ENCODE peak calls at places on chromosomes 7 and 10, in nine cellular contexts. One of them, this sample, is unnamed.

GRCh38 chr7:43553999-43554398 is 28.9 kb upstream of the STK17A start:
- DNase-seq in A549: no peak
- DNase-seq in prostate gland: no peak
- DNase-seq in brain microvascular endothelial cell: peak
- DNase-seq in thyroid gland: no peak
- DNase-seq in spleen: no peak
- DNase-seq in WERI-Rb-1: no peak
- DNase-seq in HL-60: no peak
- DNase-seq in left ventricle myocardium inferior: no peak
- DNase-seq in this sample: peak

GRCh38 chr10:126595160-126595559 is 75.3 kb downstream of the C10orf90 start:
- DNase-seq in spleen: no peak
- DNase-seq in brain microvascular endothelial cell: no peak
- DNase-seq in WERI-Rb-1: no peak
- DNase-seq in left ventricle myocardium inferior: no peak
- DNase-seq in A549: no peak
- DNase-seq in prostate gland: no peak
- DNase-seq in HL-60: no peak
- DNase-seq in thyroid gland: no peak
- DNase-seq in this sample: no peak

GRCh38 chr7:28981282-28981555 is 23.1 kb upstream of the TRIL start:
- DNase-seq in prostate gland: no peak
- DNase-seq in spleen: no peak
- DNase-seq in WERI-Rb-1: peak
- DNase-seq in thyroid gland: no peak
- DNase-seq in HL-60: no peak
- DNase-seq in brain microvascular endothelial cell: no peak
- DNase-seq in A549: no peak
- DNase-seq in left ventricle myocardium inferior: no peak
- DNase-seq in this sample: no peak

GRCh38 chr7:115178831-115179230 is 256.9 kb downstream of the MDFIC start:
- DNase-seq in A549: no peak
- DNase-seq in HL-60: no peak
- DNase-seq in thyroid gland: peak
- DNase-seq in left ventricle myocardium inferior: no peak
- DNase-seq in spleen: no peak
- DNase-seq in prostate gland: no peak
- DNase-seq in brain microvascular endothelial cell: no peak
- DNase-seq in WERI-Rb-1: no peak
- DNase-seq in this sample: no peak

GRCh38 chr10:117365612-117366011 is 9.6 kb downstream of the PDZD8 start:
- DNase-seq in A549: peak
- DNase-seq in left ventricle myocardium inferior: no peak
- DNase-seq in prostate gland: no peak
- DNase-seq in HL-60: no peak
- DNase-seq in spleen: no peak
- DNase-seq in thyroid gland: no peak
- DNase-seq in brain microvascular endothelial cell: no peak
- DNase-seq in WERI-Rb-1: no peak
- DNase-seq in this sample: no peak

GRCh38 chr10:61175331-61175730 is 231.3 kb upstream of the RHOBTB1 start:
- DNase-seq in HL-60: no peak
- DNase-seq in thyroid gland: no peak
- DNase-seq in prostate gland: no peak
- DNase-seq in A549: no peak
- DNase-seq in left ventricle myocardium inferior: no peak
- DNase-seq in WERI-Rb-1: no peak
- DNase-seq in brain microvascular endothelial cell: no peak
- DNase-seq in spleen: no peak
- DNase-seq in this sample: no peak

GRCh38 chr7:156680281-156680680 is 39.7 kb downstream of the RNF32 start:
- DNase-seq in prostate gland: no peak
- DNase-seq in thyroid gland: no peak
- DNase-seq in HL-60: no peak
- DNase-seq in left ventricle myocardium inferior: no peak
- DNase-seq in A549: no peak
- DNase-seq in spleen: no peak
- DNase-seq in WERI-Rb-1: no peak
- DNase-seq in brain microvascular endothelial cell: no peak
- DNase-seq in this sample: no peak

GRCh38 chr10:45580781-45581496 is 91.6 kb downstream of the ZFAND4 start:
- DNase-seq in WERI-Rb-1: no peak
- DNase-seq in thyroid gland: no peak
- DNase-seq in left ventricle myocardium inferior: no peak
- DNase-seq in spleen: no peak
- DNase-seq in prostate gland: no peak
- DNase-seq in A549: no peak
- DNase-seq in HL-60: no peak
- DNase-seq in brain microvascular endothelial cell: no peak
- DNase-seq in this sample: no peak

GRCh38 chr7:63925262-63925625 is 73.4 kb upstream of the ZNF722 start:
- DNase-seq in left ventricle myocardium inferior: no peak
- DNase-seq in WERI-Rb-1: no peak
- DNase-seq in HL-60: no peak
- DNase-seq in thyroid gland: peak
- DNase-seq in prostate gland: no peak
- DNase-seq in brain microvascular endothelial cell: no peak
- DNase-seq in A549: no peak
- DNase-seq in spleen: peak
- DNase-seq in this sample: no peak

GRCh38 chr7:50687096-50687495 is 95.6 kb downstream of the GRB10 start:
- DNase-seq in WERI-Rb-1: no peak
- DNase-seq in left ventricle myocardium inferior: no peak
- DNase-seq in thyroid gland: no peak
- DNase-seq in A549: no peak
- DNase-seq in brain microvascular endothelial cell: no peak
- DNase-seq in spleen: no peak
- DNase-seq in prostate gland: no peak
- DNase-seq in HL-60: no peak
- DNase-seq in this sample: no peak

GRCh38 chr10:9012312-9012711 is 957.8 kb downstream of the GATA3 start:
- DNase-seq in brain microvascular endothelial cell: no peak
- DNase-seq in thyroid gland: no peak
- DNase-seq in prostate gland: no peak
- DNase-seq in WERI-Rb-1: no peak
- DNase-seq in left ventricle myocardium inferior: no peak
- DNase-seq in A549: no peak
- DNase-seq in spleen: no peak
- DNase-seq in HL-60: no peak
- DNase-seq in this sample: peak

GRCh38 chr7:21193895-21194294 is 234.0 kb upstream of the SP4 start:
- DNase-seq in HL-60: no peak
- DNase-seq in spleen: no peak
- DNase-seq in A549: no peak
- DNase-seq in prostate gland: no peak
- DNase-seq in WERI-Rb-1: no peak
- DNase-seq in brain microvascular endothelial cell: no peak
- DNase-seq in thyroid gland: no peak
- DNase-seq in left ventricle myocardium inferior: no peak
- DNase-seq in this sample: no peak

GRCh38 chr10:61836888-61837747 is 64.4 kb upstream of the ARID5B start:
- DNase-seq in spleen: no peak
- DNase-seq in WERI-Rb-1: no peak
- DNase-seq in brain microvascular endothelial cell: no peak
- DNase-seq in left ventricle myocardium inferior: no peak
- DNase-seq in prostate gland: no peak
- DNase-seq in A549: peak
- DNase-seq in HL-60: no peak
- DNase-seq in thyroid gland: no peak
- DNase-seq in this sample: peak

GRCh38 chr7:41679566-41679965 is 23.3 kb downstream of the INHBA start:
- DNase-seq in left ventricle myocardium inferior: no peak
- DNase-seq in brain microvascular endothelial cell: no peak
- DNase-seq in prostate gland: no peak
- DNase-seq in A549: no peak
- DNase-seq in spleen: no peak
- DNase-seq in thyroid gland: no peak
- DNase-seq in HL-60: no peak
- DNase-seq in WERI-Rb-1: no peak
- DNase-seq in this sample: no peak

GRCh38 chr10:106705576-106706526 is 458.7 kb downstream of the SORCS1 start:
- DNase-seq in thyroid gland: peak
- DNase-seq in spleen: no peak
- DNase-seq in prostate gland: peak
- DNase-seq in brain microvascular endothelial cell: peak
- DNase-seq in left ventricle myocardium inferior: peak
- DNase-seq in HL-60: peak
- DNase-seq in A549: peak
- DNase-seq in WERI-Rb-1: peak
- DNase-seq in this sample: peak

GRCh38 chr10:71832967-71833366 is 18.1 kb downstream of the PSAP start:
- DNase-seq in prostate gland: no peak
- DNase-seq in spleen: no peak
- DNase-seq in A549: no peak
- DNase-seq in HL-60: no peak
- DNase-seq in thyroid gland: no peak
- DNase-seq in left ventricle myocardium inferior: no peak
- DNase-seq in brain microvascular endothelial cell: no peak
- DNase-seq in WERI-Rb-1: no peak
- DNase-seq in this sample: no peak

GRCh38 chr10:22086730-22087364 is 83.3 kb upstream of the DNAJC1 start:
- DNase-seq in WERI-Rb-1: no peak
- DNase-seq in prostate gland: peak
- DNase-seq in brain microvascular endothelial cell: peak
- DNase-seq in HL-60: no peak
- DNase-seq in thyroid gland: peak
- DNase-seq in A549: peak
- DNase-seq in spleen: no peak
- DNase-seq in left ventricle myocardium inferior: peak
- DNase-seq in this sample: peak

GRCh38 chr7:28836661-28837060 is 121.5 kb downstream of the TRIL start:
- DNase-seq in left ventricle myocardium inferior: no peak
- DNase-seq in HL-60: no peak
- DNase-seq in A549: no peak
- DNase-seq in brain microvascular endothelial cell: no peak
- DNase-seq in thyroid gland: no peak
- DNase-seq in prostate gland: no peak
- DNase-seq in spleen: no peak
- DNase-seq in WERI-Rb-1: no peak
- DNase-seq in this sample: no peak

GRCh38 chr10:116825901-116826300 is 23.4 kb upstream of the ENO4 start:
- DNase-seq in A549: no peak
- DNase-seq in brain microvascular endothelial cell: no peak
- DNase-seq in thyroid gland: no peak
- DNase-seq in HL-60: no peak
- DNase-seq in WERI-Rb-1: no peak
- DNase-seq in prostate gland: no peak
- DNase-seq in left ventricle myocardium inferior: no peak
- DNase-seq in spleen: no peak
- DNase-seq in this sample: no peak

GRCh38 chr7:31066516-31067130 is 14.5 kb downstream of the ADCYAP1R1 start:
- DNase-seq in A549: no peak
- DNase-seq in brain microvascular endothelial cell: no peak
- DNase-seq in left ventricle myocardium inferior: no peak
- DNase-seq in thyroid gland: no peak
- DNase-seq in HL-60: no peak
- DNase-seq in prostate gland: no peak
- DNase-seq in spleen: peak
- DNase-seq in WERI-Rb-1: no peak
- DNase-seq in this sample: no peak

DNA sequence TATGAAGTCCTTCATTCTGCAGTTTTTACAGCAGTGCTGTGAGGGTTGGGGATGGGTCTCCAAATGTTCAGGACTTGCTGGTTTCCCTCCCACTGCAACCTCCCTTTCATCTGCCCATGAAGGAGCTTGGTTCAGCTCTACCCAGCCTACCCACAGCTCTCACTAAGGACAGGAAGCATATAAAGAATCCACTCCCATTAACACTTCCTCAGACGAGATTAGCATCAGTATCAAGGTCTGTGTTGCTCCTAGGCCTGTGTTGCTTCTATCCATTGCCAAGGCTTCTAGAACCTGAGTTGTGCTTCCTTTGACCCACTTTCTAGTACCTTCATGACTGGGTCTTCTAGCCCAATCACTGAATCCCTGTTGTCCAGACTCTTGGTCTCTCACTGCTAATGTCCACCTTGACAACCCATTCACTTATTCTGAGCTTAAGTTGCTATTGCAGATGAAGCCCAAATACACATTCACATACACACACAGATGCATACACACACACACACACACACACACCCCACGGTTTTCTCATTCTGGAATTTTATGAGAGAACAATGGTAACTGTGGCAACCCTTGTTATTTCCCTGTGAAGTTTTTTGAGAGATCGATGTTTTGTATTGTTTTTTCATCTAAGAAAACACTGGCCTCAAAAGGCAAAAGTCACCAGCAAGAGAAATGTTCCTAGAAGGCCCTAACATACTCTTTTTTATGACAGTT is 248.1 kb downstream of the MTERF1 start:
- DNase-seq in HL-60: no peak
- DNase-seq in prostate gland: no peak
- DNase-seq in spleen: no peak
- DNase-seq in A549: no peak
- DNase-seq in brain microvascular endothelial cell: no peak
- DNase-seq in thyroid gland: no peak
- DNase-seq in left ventricle myocardium inferior: no peak
- DNase-seq in WERI-Rb-1: no peak
- DNase-seq in this sample: no peak
- TF ChIP-seq CTCF in HL-60: no peak
- TF ChIP-seq CTCF in prostate gland: no peak
- TF ChIP-seq CTCF in spleen: no peak
- TF ChIP-seq CTCF in A549: no peak
- TF ChIP-seq CTCF in brain microvascular endothelial cell: no peak
- TF ChIP-seq CTCF in thyroid gland: no peak
- TF ChIP-seq CTCF in left ventricle myocardium inferior: no peak
- TF ChIP-seq CTCF in WERI-Rb-1: no peak
- TF ChIP-seq CTCF in this sample: no peak

GRCh38 chr10:13991353-13991752 is 339.4 kb downstream of the FRMD4A start:
- DNase-seq in thyroid gland: peak
- DNase-seq in prostate gland: peak
- DNase-seq in left ventricle myocardium inferior: no peak
- DNase-seq in spleen: no peak
- DNase-seq in A549: no peak
- DNase-seq in WERI-Rb-1: no peak
- DNase-seq in brain microvascular endothelial cell: no peak
- DNase-seq in HL-60: no peak
- DNase-seq in this sample: no peak
- H3K27ac ChIP-seq in thyroid gland: peak
- H3K27ac ChIP-seq in prostate gland: peak
- H3K27ac ChIP-seq in left ventricle myocardium inferior: peak
- H3K27ac ChIP-seq in spleen: peak
- H3K27ac ChIP-seq in A549: no peak
- H3K27ac ChIP-seq in WERI-Rb-1: no peak
- H3K27ac ChIP-seq in brain microvascular endothelial cell: peak
- H3K27ac ChIP-seq in HL-60: no peak
- H3K27ac ChIP-seq in this sample: no peak

GRCh38 chr7:101217388-101218235 is at the start of the genes PLOD3 and ZNHIT1:
- DNase-seq in HL-60: peak
- DNase-seq in thyroid gland: peak
- DNase-seq in A549: peak
- DNase-seq in prostate gland: peak
- DNase-seq in WERI-Rb-1: peak
- DNase-seq in brain microvascular endothelial cell: peak
- DNase-seq in left ventricle myocardium inferior: peak
- DNase-seq in spleen: peak
- DNase-seq in this sample: peak
- TF ChIP-seq CTCF in HL-60: no peak
- TF ChIP-seq CTCF in thyroid gland: no peak
- TF ChIP-seq CTCF in A549: no peak
- TF ChIP-seq CTCF in prostate gland: no peak
- TF ChIP-seq CTCF in WERI-Rb-1: peak
- TF ChIP-seq CTCF in brain microvascular endothelial cell: peak
- TF ChIP-seq CTCF in left ventricle myocardium inferior: peak
- TF ChIP-seq CTCF in spleen: no peak
- TF ChIP-seq CTCF in this sample: no peak

GRCh38 chr10:114837690-114838089 is 16.1 kb downstream of the FHIP2A start:
- DNase-seq in prostate gland: no peak
- DNase-seq in HL-60: no peak
- DNase-seq in thyroid gland: no peak
- DNase-seq in left ventricle myocardium inferior: no peak
- DNase-seq in WERI-Rb-1: no peak
- DNase-seq in brain microvascular endothelial cell: no peak
- DNase-seq in A549: no peak
- DNase-seq in spleen: no peak
- DNase-seq in this sample: no peak
- H3K27ac ChIP-seq in prostate gland: no peak
- H3K27ac ChIP-seq in HL-60: no peak
- H3K27ac ChIP-seq in thyroid gland: no peak
- H3K27ac ChIP-seq in left ventricle myocardium inferior: no peak
- H3K27ac ChIP-seq in WERI-Rb-1: no peak
- H3K27ac ChIP-seq in brain microvascular endothelial cell: no peak
- H3K27ac ChIP-seq in A549: no peak
- H3K27ac ChIP-seq in spleen: no peak
- H3K27ac ChIP-seq in this sample: no peak